ENCODE peak calls at places on chromosomes 3 and 15, in four cellular contexts. V is neural progenitor cell, I is heart right ventricle, Q is heart left ventricle. C is an unnamed sample. For H3K4me1, the result is how much of the 10 kb centered on the place peaks cover.

GRCh38 chr3:39401983-39402382 is 4.5 kb upstream of the RPSA start:
- DNase-seq in Q (no peak), V (no peak), I (no peak), C (no peak)

GRCh38 chr3:177810162-177810623 is 612.9 kb upstream of the TBL1XR1 start:
- DNase-seq in V (no peak), I (no peak), Q (no peak), C (no peak)

GRCh38 chr3:25849641-25850040 is 59.8 kb downstream of the OXSM start:
- DNase-seq in V (no peak), I (no peak), Q (no peak), C (no peak)

GRCh38 chr3:77204788-77205187 is 164.9 kb downstream of the ROBO2 start:
- DNase-seq in I (no peak), Q (no peak), V (peak), C (no peak)

GRCh38 chr3:11381563-11381962 is 109.4 kb downstream of the ATG7 start:
- DNase-seq in Q (no peak), V (no peak), I (no peak), C (no peak)

GRCh38 chr3:154486949-154487348 is 57.0 kb upstream of the GPR149 start:
- DNase-seq in I (no peak), V (peak), Q (no peak), C (no peak)

GRCh38 chr15:99305761-99306505 is 54.7 kb downstream of the LRRC28 start:
- DNase-seq in V (peak), Q (peak), I (peak), C (no peak)

GRCh38 chr3:177609613-177610012 is 412.3 kb upstream of the TBL1XR1 start:
- DNase-seq in V (no peak), Q (no peak), I (no peak), C (no peak)

GRCh38 chr3:54458357-54458756 is 336.0 kb downstream of the CACNA2D3 start:
- DNase-seq in I (no peak), V (no peak), Q (no peak), C (no peak)

GRCh38 chr3:57729339-57730039 is 26.6 kb upstream of the SLMAP start:
- DNase-seq in V (no peak), I (no peak), Q (no peak), C (no peak)

GRCh38 chr3:155745795-155746550 is 1.1 kb upstream of the PLCH1 start:
- DNase-seq in Q (no peak), I (no peak), V (peak), C (peak)

GRCh38 chr3:49602877-49603411 is 48.7 kb downstream of the BSN start:
- DNase-seq in Q (no peak), I (no peak), V (no peak), C (no peak)

GRCh38 chr3:102095383-102095782 is 246.1 kb downstream of the NFKBIZ start:
- DNase-seq in I (no peak), V (no peak), Q (no peak), C (no peak)

DNA sequence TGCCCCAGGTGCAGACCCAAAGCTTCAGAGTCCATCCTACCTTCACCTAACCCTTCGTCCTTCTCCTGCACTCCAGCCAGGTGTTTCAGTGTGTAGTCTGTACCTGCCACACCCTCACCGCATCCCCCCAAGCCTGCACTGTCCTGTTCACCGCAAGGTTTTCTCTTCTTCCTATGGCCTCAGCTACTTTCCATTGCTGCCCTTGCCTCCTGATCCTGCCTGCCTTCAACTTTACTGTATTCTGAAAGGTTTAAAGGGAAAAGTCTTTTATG is 9.3 kb downstream of the GPR160 start:
- DNase-seq in V (no peak), I (no peak), Q (no peak), C (no peak)
- H3K27ac ChIP-seq in V (no peak), I (no peak), Q (no peak), C (peak)

DNA sequence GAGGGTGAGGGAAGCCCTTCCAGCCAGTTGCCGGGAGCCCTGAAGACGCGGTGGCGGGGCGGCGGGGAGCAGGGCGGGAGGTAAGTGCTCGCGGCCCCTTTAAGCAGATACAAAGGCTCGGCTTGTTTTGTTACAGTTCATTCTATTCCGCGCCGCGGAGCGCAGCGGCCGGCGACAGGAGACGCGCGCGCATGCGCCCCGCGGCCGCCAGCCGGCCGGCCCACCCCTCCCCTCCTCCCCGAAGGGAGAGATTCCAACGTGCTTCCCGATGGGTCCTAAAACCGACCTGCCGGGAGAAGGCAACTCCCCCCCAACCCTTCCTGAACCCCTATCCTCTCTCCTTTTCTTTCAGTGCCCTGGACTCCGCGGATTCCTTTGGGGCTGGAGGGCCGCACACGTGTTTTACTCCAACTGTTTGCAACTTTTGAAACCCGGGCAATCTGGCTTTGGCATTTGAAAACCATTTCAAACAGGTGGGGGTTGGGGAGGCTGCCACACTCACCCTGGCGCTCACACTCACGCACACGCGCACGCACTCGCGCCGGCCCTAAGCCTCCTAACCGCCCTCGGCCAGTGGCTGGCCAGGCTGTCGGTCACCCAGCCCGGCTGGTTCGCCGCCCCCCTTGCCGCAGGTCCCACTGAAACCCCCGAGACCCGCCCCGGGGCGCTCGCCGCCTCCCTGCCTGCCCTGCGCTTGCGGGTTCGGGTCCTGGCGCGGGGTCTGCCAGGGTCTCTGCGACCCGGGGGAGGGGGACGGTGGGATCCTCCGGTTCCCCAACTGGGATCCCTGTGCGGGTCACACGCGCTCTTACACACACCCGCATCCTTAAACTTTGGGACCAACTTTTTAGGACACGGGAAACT is at the start of gene MAGI1:
- DNase-seq in I (peak), Q (peak), V (peak), C (peak)
- H3K4me1 ChIP-seq in I (under half), Q (under half), V (under half), C (under half)

DNA sequence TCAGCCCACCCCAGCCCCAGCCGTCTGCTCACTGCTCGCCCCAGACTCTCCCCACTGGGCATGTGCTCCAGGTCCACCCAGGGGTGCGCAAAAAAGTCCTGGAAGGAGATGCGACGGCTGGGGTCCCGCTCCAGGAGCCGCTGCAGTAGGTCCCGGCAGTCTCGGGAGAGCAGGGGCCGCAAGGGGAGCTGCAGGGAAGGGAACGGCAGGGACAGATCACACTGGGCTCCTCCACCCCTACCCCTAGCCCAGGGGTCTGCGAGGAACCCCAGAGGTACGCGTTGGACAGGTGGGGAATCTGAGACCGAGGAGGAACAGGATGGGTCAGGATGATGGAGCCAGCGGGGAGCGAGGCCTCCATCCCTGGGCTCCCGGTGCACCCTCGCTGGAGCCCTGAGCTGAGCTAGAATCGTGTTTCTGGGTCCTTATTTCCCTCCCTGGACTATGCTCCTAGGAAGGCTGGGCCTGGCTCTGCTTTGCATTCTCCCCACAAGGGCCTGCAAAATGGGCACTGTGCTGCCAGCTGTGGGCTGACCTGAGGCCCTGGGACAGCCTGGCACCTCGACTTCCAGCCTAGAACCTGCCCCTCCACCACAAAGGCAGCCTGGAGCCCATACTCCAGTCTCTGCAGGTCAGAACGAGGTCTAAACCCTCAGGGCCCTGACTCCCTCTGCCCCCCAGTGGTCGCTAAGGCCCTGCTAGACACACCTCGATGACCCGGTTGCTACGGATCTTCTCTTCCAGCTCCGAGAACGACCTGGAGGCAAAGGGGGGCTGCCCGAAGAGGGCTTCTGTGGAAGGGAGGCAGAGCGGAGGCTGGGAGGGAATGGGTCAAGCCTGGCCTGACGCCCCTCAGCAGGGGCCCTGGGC is 3.2 kb downstream of the ULK3 start:
- DNase-seq in I (no peak), Q (no peak), V (no peak), C (no peak)
- TF ChIP-seq CTCF in I (no peak), Q (no peak), V (peak), C (no peak)

GRCh38 chr3:168977696-168978374 is 685.7 kb downstream of the MECOM start:
- DNase-seq in Q (no peak), V (no peak), I (no peak), C (no peak)

GRCh38 chr3:168973206-168973605 is 690.3 kb downstream of the MECOM start:
- DNase-seq in I (no peak), Q (no peak), V (no peak), C (no peak)

GRCh38 chr3:168974628-168975403 is 688.7 kb downstream of the MECOM start:
- DNase-seq in I (no peak), Q (no peak), V (no peak), C (no peak)

GRCh38 chr3:168976969-168977368 is 686.5 kb downstream of the MECOM start:
- DNase-seq in Q (no peak), V (no peak), I (no peak), C (no peak)

GRCh38 chr3:168973897-168974296 is 689.6 kb downstream of the MECOM start:
- DNase-seq in V (no peak), I (no peak), Q (no peak), C (no peak)
- H3K27ac ChIP-seq in V (no peak), I (no peak), Q (no peak), C (no peak)

GRCh38 chr15:92803852-92804609 is 96.1 kb upstream of the CHD2 start:
- DNase-seq in Q (peak), V (no peak), I (peak), C (peak)
- H3K4me1 ChIP-seq in Q (under half), V (under half), I (under half), C (under half)

GRCh38 chr15:31212956-31213694 is 111.6 kb upstream of the TRPM1 start:
- DNase-seq in I (no peak), V (no peak), Q (no peak), C (no peak)

GRCh38 chr15:31212286-31212685 is 110.8 kb upstream of the TRPM1 start:
- DNase-seq in Q (no peak), I (no peak), V (no peak), C (no peak)

GRCh38 chr15:31214864-31215489 is 111.7 kb upstream of the KLF13 start:
- DNase-seq in I (peak), V (no peak), Q (peak), C (no peak)

GRCh38 chr15:31215490-31216209 is 111.0 kb upstream of the KLF13 start:
- DNase-seq in V (peak), I (peak), Q (peak), C (peak)

DNA sequence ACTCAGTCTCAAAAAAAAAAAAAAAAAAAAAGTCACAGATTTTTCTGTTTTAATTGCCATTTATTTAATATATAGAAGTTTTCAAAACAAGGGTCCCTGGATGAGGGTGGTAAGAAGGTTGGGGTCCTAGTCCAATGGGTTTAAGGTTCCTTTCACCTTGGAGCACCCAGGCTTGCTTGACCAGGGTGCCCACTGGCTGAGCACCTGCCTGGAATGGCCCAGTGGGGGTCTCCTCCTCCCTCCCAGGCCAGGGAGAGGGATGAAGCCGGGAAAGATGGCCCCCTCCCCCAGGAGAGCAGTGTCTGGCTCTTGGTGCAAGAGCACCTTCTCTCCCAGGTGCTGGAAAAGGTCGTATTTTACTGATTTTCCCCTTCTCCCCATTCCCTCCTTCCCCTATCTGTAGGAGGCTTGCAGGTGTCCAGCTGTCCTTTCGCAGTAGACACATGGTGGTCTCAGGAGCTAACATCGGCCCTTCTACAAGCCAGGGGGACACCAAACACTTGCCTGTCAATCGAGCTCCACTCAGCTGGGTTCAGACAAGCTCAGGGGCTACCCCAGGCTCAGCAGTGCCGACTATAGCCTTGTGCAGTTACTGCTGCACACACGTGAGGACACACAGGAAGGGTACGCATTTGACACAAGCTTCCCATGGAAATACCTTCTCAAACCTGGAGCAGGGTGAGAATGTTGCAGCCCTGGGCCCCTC is 112.3 kb upstream of the KLF13 start:
- DNase-seq in Q (no peak), V (no peak), I (no peak), C (no peak)
- TF ChIP-seq CTCF in Q (no peak), V (no peak), I (no peak), C (no peak)

GRCh38 chr3:129119365-129120100 is 2.1 kb downstream of the RAB43 start:
- DNase-seq in V (no peak), Q (no peak), I (no peak), C (no peak)

GRCh38 chr3:129114455-129114854 is 7.1 kb downstream of the RAB43 start:
- DNase-seq in Q (no peak), I (no peak), V (no peak), C (no peak)

GRCh38 chr3:129117134-129117533 is 4.5 kb downstream of the RAB43 start:
- DNase-seq in Q (no peak), V (no peak), I (no peak), C (no peak)

GRCh38 chr3:129118745-129119144 is 2.9 kb downstream of the RAB43 start:
- DNase-seq in Q (no peak), V (no peak), I (no peak), C (no peak)

GRCh38 chr3:129116482-129116946 is 5.1 kb downstream of the RAB43 start:
- DNase-seq in I (no peak), V (peak), Q (no peak), C (no peak)
- H3K27ac ChIP-seq in I (no peak), V (no peak), Q (no peak), C (no peak)